ENCODE peak calls at places on chromosome 5, in ten cellular contexts. F is HL-60, D is BJ, G is left ventricle myocardium inferior, Z is upper lobe of left lung, T is dorsolateral prefrontal cortex, S is AG09319, W is upper lobe of right lung, A is fibroblast of lung, H is GM12864. X is an unnamed sample.
A peak's percentile ranks its signal among the peaks of the same experiment; 100 is the strongest.

GRCh38 chr5:29040404-29040803 is 2002.0 kb upstream of the CDH9 start:
- DNase-seq in T (no peak), W (no peak), D (no peak), S (no peak), Z (no peak), H (no peak), F (no peak), A (no peak), G (no peak), X (no peak)

GRCh38 chr5:109611505-109611904 is 78.2 kb upstream of the MAN2A1 start:
- DNase-seq in D (no peak), T (no peak), Z (no peak), H (no peak), W (no peak), F (no peak), A (no peak), S (no peak), G (no peak), X (no peak)

GRCh38 chr5:10563132-10563939 is 534 bp upstream of the ANKRD33B start:
- DNase-seq in H (no peak), W (peak; percentile 70), D (no peak), A (peak; percentile 32), Z (peak; percentile 55), G (peak; percentile 62), T (no peak), F (peak; percentile 36), S (no peak), X (no peak)

GRCh38 chr5:154371687-154372086 is 74.1 kb upstream of the SAP30L start:
- DNase-seq in H (no peak), W (no peak), A (peak; percentile 86), D (peak; percentile 48), G (no peak), Z (no peak), T (no peak), S (peak; percentile 82), F (no peak), X (no peak)

GRCh38 chr5:135862744-135863143 is 28.3 kb downstream of the SLC25A48 start:
- DNase-seq in H (no peak), F (no peak), W (no peak), A (no peak), G (no peak), T (no peak), Z (no peak), D (no peak), S (no peak), X (no peak)

GRCh38 chr5:56088967-56089829 is 94.4 kb upstream of the IL6ST start:
- DNase-seq in S (no peak), Z (no peak), W (no peak), A (no peak), D (no peak), T (no peak), F (no peak), G (no peak), H (no peak), X (no peak)

GRCh38 chr5:159768243-159768642 is 148.0 kb upstream of the ADRA1B start:
- DNase-seq in Z (no peak), A (no peak), D (no peak), H (no peak), S (no peak), F (no peak), T (no peak), W (no peak), G (no peak), X (no peak)

GRCh38 chr5:102554092-102554491 is 55.3 kb upstream of the SLCO6A1 start:
- DNase-seq in W (no peak), D (no peak), T (no peak), G (no peak), Z (no peak), F (no peak), S (peak; percentile 7), H (no peak), A (no peak), X (no peak)

GRCh38 chr5:61624553-61624952 is 292.5 kb downstream of the ZSWIM6 start:
- DNase-seq in S (no peak), H (no peak), G (no peak), T (no peak), Z (no peak), W (no peak), F (no peak), D (no peak), A (no peak), X (no peak)

GRCh38 chr5:126681970-126682369 is 81.2 kb downstream of the PHAX start:
- DNase-seq in G (no peak), A (no peak), Z (no peak), D (no peak), W (no peak), F (no peak), T (no peak), S (no peak), H (no peak), X (no peak)

GRCh38 chr5:122156724-122157325 is 27.5 kb downstream of the ZNF474 start:
- DNase-seq in F (no peak), W (no peak), S (no peak), Z (no peak), A (peak; percentile 77), T (no peak), H (no peak), D (no peak), G (no peak), X (no peak)

GRCh38 chr5:65013141-65013540 is 244.4 kb downstream of the CWC27 start:
- DNase-seq in T (no peak), G (no peak), F (no peak), D (no peak), Z (no peak), S (no peak), A (peak; percentile 55), W (no peak), H (no peak), X (no peak)

DNA sequence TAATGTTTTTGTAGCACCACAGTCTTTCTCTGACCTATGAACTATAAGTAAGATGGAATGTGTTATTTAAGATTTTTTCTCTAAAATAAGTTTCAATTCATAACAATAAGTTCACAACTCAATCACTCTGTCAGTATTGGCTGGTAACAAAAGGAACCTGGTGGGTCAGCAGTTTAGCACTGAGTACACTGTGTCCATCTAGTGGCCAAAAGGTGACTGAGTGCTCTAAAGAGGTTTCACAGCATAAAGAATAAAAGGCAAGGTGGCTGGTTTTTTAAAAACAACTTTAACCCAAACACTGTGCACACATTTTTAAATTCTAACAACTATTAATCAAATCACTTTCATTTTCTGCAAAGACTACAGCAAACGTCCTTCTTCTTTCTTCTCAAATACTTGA is 443.3 kb downstream of the PDE4D start:
- DNase-seq in S (no peak), D (no peak), Z (no peak), G (no peak), A (no peak), F (no peak), H (no peak), T (no peak), W (no peak), X (no peak)
- TF ChIP-seq CTCF in S (peak; percentile 13), D (peak; percentile 20), Z (no peak), G (no peak), A (peak; percentile 29), F (no peak), H (peak; percentile 44), T (no peak), W (no peak), X (peak; percentile 39)

DNA sequence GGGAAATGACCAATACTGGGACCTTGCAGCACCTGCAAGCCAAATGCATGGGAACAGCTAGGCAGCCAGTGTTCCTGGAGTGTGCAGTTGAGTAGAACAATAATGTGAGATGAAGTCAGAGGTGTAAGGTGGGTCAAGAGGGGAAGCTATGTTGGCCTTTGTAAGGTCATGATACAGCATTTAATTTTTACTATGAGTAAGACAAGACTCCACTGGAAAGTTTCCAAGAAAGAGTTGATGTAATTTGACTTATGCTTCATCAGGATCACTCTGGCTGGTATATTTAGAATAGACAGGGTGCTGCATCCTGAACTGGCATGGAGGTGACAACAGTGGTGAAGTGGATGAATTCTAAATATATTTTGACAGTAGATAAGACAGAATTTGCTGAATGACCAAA is 744.8 kb downstream of the KCTD16 start:
- DNase-seq in W (no peak), F (no peak), S (no peak), G (no peak), A (no peak), Z (no peak), T (no peak), D (no peak), H (no peak), X (no peak)
- TF ChIP-seq CTCF in W (no peak), F (no peak), S (no peak), G (no peak), A (no peak), Z (no peak), T (no peak), D (no peak), H (no peak), X (no peak)

GRCh38 chr5:123358304-123358703 is 64.9 kb downstream of the CEP120 start:
- DNase-seq in F (no peak), W (no peak), G (no peak), T (no peak), D (no peak), A (no peak), Z (no peak), S (no peak), H (no peak), X (no peak)
- TF ChIP-seq CTCF in F (no peak), W (no peak), G (no peak), T (no peak), D (no peak), A (no peak), Z (no peak), S (no peak), H (no peak), X (no peak)

GRCh38 chr5:76145945-76146344 is 62.8 kb downstream of the SV2C start:
- DNase-seq in F (peak; percentile 7), S (no peak), H (peak; percentile 18), A (no peak), G (no peak), T (no peak), Z (no peak), W (no peak), D (no peak), X (no peak)
- TF ChIP-seq CTCF in F (no peak), S (no peak), H (peak; percentile 57), A (no peak), G (no peak), T (no peak), Z (no peak), W (no peak), D (no peak), X (peak; percentile 36)

DNA sequence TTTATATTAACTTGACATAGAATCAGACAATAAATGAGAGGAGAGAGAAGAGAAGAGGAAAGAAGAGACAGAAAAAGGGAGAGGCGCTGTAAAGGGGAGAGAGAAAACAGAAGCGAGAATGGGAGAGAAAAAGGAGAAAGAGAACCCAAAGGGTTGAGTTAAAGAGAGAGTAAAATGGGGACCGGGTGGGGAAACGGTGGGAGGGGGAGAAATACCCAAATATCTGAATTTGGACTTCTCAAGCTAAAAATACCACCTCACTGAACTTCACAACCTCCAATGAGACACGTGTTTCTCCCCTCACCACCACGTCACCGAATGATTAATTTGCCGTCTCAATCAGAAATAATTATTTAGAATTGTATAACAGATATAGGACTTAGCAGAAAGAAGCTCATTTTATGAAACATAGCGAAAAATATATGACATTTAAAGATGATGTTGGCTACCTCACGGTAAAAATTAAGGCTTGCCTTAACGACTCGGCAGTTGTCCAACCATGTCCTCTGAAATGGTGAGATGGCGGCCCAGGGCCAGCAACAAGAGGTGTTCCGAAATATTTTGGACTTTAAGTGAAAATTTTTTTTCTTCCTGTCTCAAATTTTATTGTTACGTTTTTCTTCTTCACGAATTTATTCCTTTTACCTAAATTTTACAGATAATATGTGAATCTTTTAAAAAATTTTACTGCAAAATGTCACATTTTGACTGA is 204.0 kb downstream of the MEF2C start:
- DNase-seq in Z (no peak), G (no peak), S (no peak), H (no peak), T (no peak), A (no peak), D (no peak), W (no peak), F (no peak), X (no peak)
- TF ChIP-seq CTCF in Z (no peak), G (no peak), S (no peak), H (no peak), T (no peak), A (no peak), D (no peak), W (no peak), F (no peak), X (no peak)

X was measured in chondrocyte.